ENCODE peak calls at places on chromosomes 11 and 22, in nine cellular contexts. One of them, this sample, is unnamed.

GRCh38 chr11:14622241-14622954 is 21.2 kb upstream of the PDE3B start:
- DNase-seq in Peyer's patch: no peak
- DNase-seq in 8988T: no peak
- DNase-seq in GM12891: no peak
- DNase-seq in HTR-8/SVneo: no peak
- DNase-seq in body of pancreas: no peak
- DNase-seq in EL: no peak
- DNase-seq in naive thymus-derived CD4-positive, alpha-beta T cell: peak
- DNase-seq in skeletal muscle cell: no peak
- DNase-seq in this sample: no peak

GRCh38 chr11:124863137-124863825 is 2.0 kb upstream of the ROBO3 start:
- DNase-seq in Peyer's patch: peak
- DNase-seq in 8988T: peak
- DNase-seq in GM12891: no peak
- DNase-seq in HTR-8/SVneo: no peak
- DNase-seq in body of pancreas: peak
- DNase-seq in EL: peak
- DNase-seq in naive thymus-derived CD4-positive, alpha-beta T cell: no peak
- DNase-seq in skeletal muscle cell: no peak
- DNase-seq in this sample: no peak

GRCh38 chr11:37503411-37504065 is 905.5 kb upstream of the RAG2 start:
- DNase-seq in Peyer's patch: no peak
- DNase-seq in 8988T: no peak
- DNase-seq in GM12891: no peak
- DNase-seq in HTR-8/SVneo: no peak
- DNase-seq in body of pancreas: no peak
- DNase-seq in EL: no peak
- DNase-seq in naive thymus-derived CD4-positive, alpha-beta T cell: no peak
- DNase-seq in skeletal muscle cell: no peak
- DNase-seq in this sample: no peak

GRCh38 chr11:70397336-70397982 is 870 bp upstream of the CTTN start:
- DNase-seq in Peyer's patch: no peak
- DNase-seq in 8988T: no peak
- DNase-seq in GM12891: no peak
- DNase-seq in HTR-8/SVneo: peak
- DNase-seq in body of pancreas: peak
- DNase-seq in EL: peak
- DNase-seq in naive thymus-derived CD4-positive, alpha-beta T cell: peak
- DNase-seq in skeletal muscle cell: no peak
- DNase-seq in this sample: no peak

GRCh38 chr11:59756496-59756840 is 1.3 kb downstream of the STX3 start:
- DNase-seq in Peyer's patch: no peak
- DNase-seq in 8988T: no peak
- DNase-seq in GM12891: no peak
- DNase-seq in HTR-8/SVneo: no peak
- DNase-seq in body of pancreas: no peak
- DNase-seq in EL: peak
- DNase-seq in naive thymus-derived CD4-positive, alpha-beta T cell: no peak
- DNase-seq in skeletal muscle cell: no peak
- DNase-seq in this sample: no peak

GRCh38 chr11:72700026-72700610 is 25.9 kb upstream of the PDE2A start:
- DNase-seq in Peyer's patch: no peak
- DNase-seq in 8988T: peak
- DNase-seq in GM12891: no peak
- DNase-seq in HTR-8/SVneo: no peak
- DNase-seq in body of pancreas: no peak
- DNase-seq in EL: peak
- DNase-seq in naive thymus-derived CD4-positive, alpha-beta T cell: no peak
- DNase-seq in skeletal muscle cell: no peak
- DNase-seq in this sample: no peak

GRCh38 chr11:20035701-20036601 is 124.3 kb downstream of the DBX1 start:
- DNase-seq in Peyer's patch: no peak
- DNase-seq in 8988T: no peak
- DNase-seq in GM12891: no peak
- DNase-seq in HTR-8/SVneo: peak
- DNase-seq in body of pancreas: no peak
- DNase-seq in EL: peak
- DNase-seq in naive thymus-derived CD4-positive, alpha-beta T cell: no peak
- DNase-seq in skeletal muscle cell: peak
- DNase-seq in this sample: peak

GRCh38 chr11:67439321-67440228 is 2.1 kb upstream of the PTPRCAP start:
- DNase-seq in Peyer's patch: peak
- DNase-seq in 8988T: peak
- DNase-seq in GM12891: no peak
- DNase-seq in HTR-8/SVneo: no peak
- DNase-seq in body of pancreas: peak
- DNase-seq in EL: no peak
- DNase-seq in naive thymus-derived CD4-positive, alpha-beta T cell: no peak
- DNase-seq in skeletal muscle cell: no peak
- DNase-seq in this sample: no peak

GRCh38 chr11:81237139-81237538 is 1496.5 kb downstream of the FAM181B start:
- DNase-seq in Peyer's patch: peak
- DNase-seq in 8988T: no peak
- DNase-seq in GM12891: no peak
- DNase-seq in HTR-8/SVneo: peak
- DNase-seq in body of pancreas: no peak
- DNase-seq in EL: no peak
- DNase-seq in naive thymus-derived CD4-positive, alpha-beta T cell: no peak
- DNase-seq in skeletal muscle cell: no peak
- DNase-seq in this sample: peak

GRCh38 chr11:62614275-62614674 is 1.2 kb downstream of the ROM1 start:
- DNase-seq in Peyer's patch: peak
- DNase-seq in 8988T: no peak
- DNase-seq in GM12891: no peak
- DNase-seq in HTR-8/SVneo: no peak
- DNase-seq in body of pancreas: no peak
- DNase-seq in EL: no peak
- DNase-seq in naive thymus-derived CD4-positive, alpha-beta T cell: no peak
- DNase-seq in skeletal muscle cell: no peak
- DNase-seq in this sample: no peak

GRCh38 chr22:44603774-44604173 is 98.2 kb upstream of the PRR5 start:
- DNase-seq in Peyer's patch: no peak
- DNase-seq in 8988T: no peak
- DNase-seq in GM12891: no peak
- DNase-seq in HTR-8/SVneo: no peak
- DNase-seq in body of pancreas: no peak
- DNase-seq in EL: no peak
- DNase-seq in naive thymus-derived CD4-positive, alpha-beta T cell: no peak
- DNase-seq in skeletal muscle cell: no peak
- DNase-seq in this sample: no peak

GRCh38 chr11:32817181-32817842 is 12.4 kb upstream of the PRRG4 start:
- DNase-seq in Peyer's patch: no peak
- DNase-seq in 8988T: no peak
- DNase-seq in GM12891: no peak
- DNase-seq in HTR-8/SVneo: no peak
- DNase-seq in body of pancreas: no peak
- DNase-seq in EL: no peak
- DNase-seq in naive thymus-derived CD4-positive, alpha-beta T cell: no peak
- DNase-seq in skeletal muscle cell: no peak
- DNase-seq in this sample: peak

GRCh38 chr11:69905611-69906452 is 86.6 kb upstream of the FGF3 start:
- DNase-seq in Peyer's patch: peak
- DNase-seq in 8988T: no peak
- DNase-seq in GM12891: no peak
- DNase-seq in HTR-8/SVneo: no peak
- DNase-seq in body of pancreas: no peak
- DNase-seq in EL: no peak
- DNase-seq in naive thymus-derived CD4-positive, alpha-beta T cell: no peak
- DNase-seq in skeletal muscle cell: no peak
- DNase-seq in this sample: no peak

GRCh38 chr22:43128928-43129424 is 14.2 kb downstream of the MCAT start:
- DNase-seq in Peyer's patch: peak
- DNase-seq in 8988T: no peak
- DNase-seq in GM12891: no peak
- DNase-seq in HTR-8/SVneo: no peak
- DNase-seq in body of pancreas: peak
- DNase-seq in EL: no peak
- DNase-seq in naive thymus-derived CD4-positive, alpha-beta T cell: no peak
- DNase-seq in skeletal muscle cell: no peak
- DNase-seq in this sample: no peak

GRCh38 chr11:66856496-66857233 is at the start of gene LRFN4:
- DNase-seq in Peyer's patch: no peak
- DNase-seq in 8988T: peak
- DNase-seq in GM12891: peak
- DNase-seq in HTR-8/SVneo: peak
- DNase-seq in body of pancreas: no peak
- DNase-seq in EL: peak
- DNase-seq in naive thymus-derived CD4-positive, alpha-beta T cell: peak
- DNase-seq in skeletal muscle cell: no peak
- DNase-seq in this sample: no peak

GRCh38 chr22:42114721-42115120 is 15.9 kb downstream of the CYP2D6 start:
- DNase-seq in Peyer's patch: no peak
- DNase-seq in 8988T: no peak
- DNase-seq in GM12891: no peak
- DNase-seq in HTR-8/SVneo: no peak
- DNase-seq in body of pancreas: peak
- DNase-seq in EL: peak
- DNase-seq in naive thymus-derived CD4-positive, alpha-beta T cell: no peak
- DNase-seq in skeletal muscle cell: no peak
- DNase-seq in this sample: no peak

GRCh38 chr11:64248578-64248977 is 1.8 kb upstream of the PPP1R14B start:
- DNase-seq in Peyer's patch: no peak
- DNase-seq in 8988T: no peak
- DNase-seq in GM12891: no peak
- DNase-seq in HTR-8/SVneo: no peak
- DNase-seq in body of pancreas: no peak
- DNase-seq in EL: no peak
- DNase-seq in naive thymus-derived CD4-positive, alpha-beta T cell: no peak
- DNase-seq in skeletal muscle cell: no peak
- DNase-seq in this sample: no peak

GRCh38 chr11:133492895-133493294 is 39.4 kb downstream of the OPCML start:
- DNase-seq in Peyer's patch: no peak
- DNase-seq in 8988T: no peak
- DNase-seq in GM12891: no peak
- DNase-seq in HTR-8/SVneo: no peak
- DNase-seq in body of pancreas: no peak
- DNase-seq in EL: no peak
- DNase-seq in naive thymus-derived CD4-positive, alpha-beta T cell: no peak
- DNase-seq in skeletal muscle cell: no peak
- DNase-seq in this sample: no peak

GRCh38 chr11:34898474-34898873 is 17.7 kb downstream of the APIP start:
- DNase-seq in Peyer's patch: no peak
- DNase-seq in 8988T: no peak
- DNase-seq in GM12891: no peak
- DNase-seq in HTR-8/SVneo: no peak
- DNase-seq in body of pancreas: no peak
- DNase-seq in EL: no peak
- DNase-seq in naive thymus-derived CD4-positive, alpha-beta T cell: no peak
- DNase-seq in skeletal muscle cell: no peak
- DNase-seq in this sample: no peak

GRCh38 chr22:43129426-43130425 is 13.5 kb downstream of the MCAT start:
- DNase-seq in Peyer's patch: no peak
- DNase-seq in 8988T: no peak
- DNase-seq in GM12891: no peak
- DNase-seq in HTR-8/SVneo: no peak
- DNase-seq in body of pancreas: no peak
- DNase-seq in EL: no peak
- DNase-seq in naive thymus-derived CD4-positive, alpha-beta T cell: no peak
- DNase-seq in skeletal muscle cell: no peak
- DNase-seq in this sample: no peak

GRCh38 chr11:69721061-69721460 is 17.2 kb upstream of the FGF19 start:
- DNase-seq in Peyer's patch: no peak
- DNase-seq in 8988T: no peak
- DNase-seq in GM12891: no peak
- DNase-seq in HTR-8/SVneo: no peak
- DNase-seq in body of pancreas: no peak
- DNase-seq in EL: no peak
- DNase-seq in naive thymus-derived CD4-positive, alpha-beta T cell: no peak
- DNase-seq in skeletal muscle cell: no peak
- DNase-seq in this sample: no peak

GRCh38 chr11:57777969-57778317 is 16.3 kb downstream of the CTNND1 start:
- DNase-seq in Peyer's patch: peak
- DNase-seq in 8988T: no peak
- DNase-seq in GM12891: no peak
- DNase-seq in HTR-8/SVneo: no peak
- DNase-seq in body of pancreas: peak
- DNase-seq in EL: no peak
- DNase-seq in naive thymus-derived CD4-positive, alpha-beta T cell: no peak
- DNase-seq in skeletal muscle cell: no peak
- DNase-seq in this sample: no peak

GRCh38 chr11:132125855-132126841 is 755.7 kb downstream of the NTM start:
- DNase-seq in Peyer's patch: no peak
- DNase-seq in 8988T: no peak
- DNase-seq in GM12891: peak
- DNase-seq in HTR-8/SVneo: no peak
- DNase-seq in body of pancreas: no peak
- DNase-seq in EL: peak
- DNase-seq in naive thymus-derived CD4-positive, alpha-beta T cell: no peak
- DNase-seq in skeletal muscle cell: peak
- DNase-seq in this sample: peak

GRCh38 chr11:134725939-134726639 is 314.0 kb upstream of the B3GAT1 start:
- DNase-seq in Peyer's patch: no peak
- DNase-seq in 8988T: no peak
- DNase-seq in GM12891: no peak
- DNase-seq in HTR-8/SVneo: no peak
- DNase-seq in body of pancreas: peak
- DNase-seq in EL: no peak
- DNase-seq in naive thymus-derived CD4-positive, alpha-beta T cell: no peak
- DNase-seq in skeletal muscle cell: no peak
- DNase-seq in this sample: no peak

GRCh38 chr11:78564037-78564888 is 10.4 kb downstream of the NARS2 start:
- DNase-seq in Peyer's patch: peak
- DNase-seq in 8988T: no peak
- DNase-seq in GM12891: no peak
- DNase-seq in HTR-8/SVneo: no peak
- DNase-seq in body of pancreas: peak
- DNase-seq in EL: peak
- DNase-seq in naive thymus-derived CD4-positive, alpha-beta T cell: peak
- DNase-seq in skeletal muscle cell: no peak
- DNase-seq in this sample: peak

GRCh38 chr11:11584446-11584810 is 37.4 kb downstream of the GALNT18 start:
- DNase-seq in Peyer's patch: no peak
- DNase-seq in 8988T: no peak
- DNase-seq in GM12891: no peak
- DNase-seq in HTR-8/SVneo: peak
- DNase-seq in body of pancreas: no peak
- DNase-seq in EL: peak
- DNase-seq in naive thymus-derived CD4-positive, alpha-beta T cell: no peak
- DNase-seq in skeletal muscle cell: peak
- DNase-seq in this sample: peak

GRCh38 chr11:122723576-122723975 is 68.1 kb downstream of the UBASH3B start:
- DNase-seq in Peyer's patch: no peak
- DNase-seq in 8988T: no peak
- DNase-seq in GM12891: no peak
- DNase-seq in HTR-8/SVneo: no peak
- DNase-seq in body of pancreas: no peak
- DNase-seq in EL: no peak
- DNase-seq in naive thymus-derived CD4-positive, alpha-beta T cell: no peak
- DNase-seq in skeletal muscle cell: no peak
- DNase-seq in this sample: no peak

GRCh38 chr22:32991353-32992115 is 66.6 kb downstream of the SYN3 start:
- DNase-seq in Peyer's patch: no peak
- DNase-seq in 8988T: no peak
- DNase-seq in GM12891: no peak
- DNase-seq in HTR-8/SVneo: peak
- DNase-seq in body of pancreas: no peak
- DNase-seq in EL: peak
- DNase-seq in naive thymus-derived CD4-positive, alpha-beta T cell: no peak
- DNase-seq in skeletal muscle cell: peak
- DNase-seq in this sample: no peak

This sample was measured in HS-5.